ENCODE peak calls at places on chromosomes 5 and 9, in four cellular contexts. D is psoas muscle, W is PC-9, I is neural progenitor cell. M is an unnamed sample. For H3K4me1, the result is how much of the 10 kb centered on the place peaks cover.

GRCh38 chr5:159316519-159317383 is 13.5 kb downstream of the IL12B start:
- DNase-seq in I (peak), W (no peak), D (no peak), M (no peak)

GRCh38 chr5:10519729-10520128 is 44.1 kb upstream of the ANKRD33B start:
- DNase-seq in W (no peak), I (no peak), D (no peak), M (no peak)

GRCh38 chr9:37963936-37964739 is 60.2 kb upstream of the SLC25A51 start:
- DNase-seq in W (peak), I (no peak), D (peak), M (peak)

GRCh38 chr9:84278131-84278530 is 62.4 kb downstream of the SLC28A3 start:
- DNase-seq in I (no peak), D (no peak), W (no peak), M (no peak)

GRCh38 chr9:37987467-37987981 is 81.5 kb downstream of the SHB start:
- DNase-seq in D (no peak), W (no peak), I (no peak), M (no peak)

GRCh38 chr5:173565491-173566038 is 50.9 kb downstream of the BOD1 start:
- DNase-seq in D (no peak), W (no peak), I (no peak), M (no peak)

GRCh38 chr9:107999011-107999410 is 509.4 kb upstream of the KLF4 start:
- DNase-seq in W (no peak), I (peak), D (no peak), M (no peak)

GRCh38 chr5:91130759-91131158 is 252.4 kb downstream of the ARRDC3 start:
- DNase-seq in I (no peak), W (no peak), D (no peak), M (no peak)

GRCh38 chr5:138725885-138726457 is 27.3 kb upstream of the CTNNA1 start:
- DNase-seq in I (peak), W (no peak), D (no peak), M (no peak)

GRCh38 chr5:163460562-163461176 is at the start of gene HMMR:
- DNase-seq in I (peak), W (peak), D (no peak), M (no peak)

GRCh38 chr5:57174128-57174849 is 430 bp downstream of the GPBP1 start:
- DNase-seq in W (peak), I (no peak), D (peak), M (no peak)

GRCh38 chr5:176700239-176700847 is 53.1 kb downstream of the TSPAN17 start:
- DNase-seq in W (no peak), D (no peak), I (peak), M (no peak)

GRCh38 chr9:120863833-120864232 is 13.2 kb downstream of the PHF19 start:
- DNase-seq in I (no peak), D (no peak), W (no peak), M (no peak)

GRCh38 chr9:132424857-132425702 is 15.1 kb downstream of the CFAP77 start:
- DNase-seq in D (no peak), I (peak), W (no peak), M (no peak)

GRCh38 chr5:57335092-57335491 is 147.5 kb downstream of the ACTBL2 start:
- DNase-seq in D (no peak), W (peak), I (no peak), M (no peak)

GRCh38 chr5:117833666-117834065 is 1154.7 kb downstream of the DTWD2 start:
- DNase-seq in W (no peak), D (no peak), I (no peak), M (no peak)

GRCh38 chr9:20041717-20042116 is 252.9 kb upstream of the SLC24A2 start:
- DNase-seq in W (no peak), I (no peak), D (no peak), M (no peak)

GRCh38 chr5:6328173-6328572 is 50.2 kb downstream of the MED10 start:
- DNase-seq in W (peak), D (no peak), I (peak), M (no peak)

GRCh38 chr5:68533571-68534051 is 318.1 kb downstream of the PIK3R1 start:
- DNase-seq in W (no peak), D (no peak), I (no peak), M (no peak)

GRCh38 chr9:11064853-11065252 is 452.1 kb upstream of the PTPRD start:
- DNase-seq in W (peak), D (no peak), I (no peak), M (no peak)

GRCh38 chr5:101590384-101590783 is 687.3 kb upstream of the ST8SIA4 start:
- DNase-seq in D (no peak), I (peak), W (no peak), M (no peak)

GRCh38 chr9:16303506-16303905 is 567.0 kb downstream of the BNC2 start:
- DNase-seq in D (no peak), W (no peak), I (no peak), M (no peak)

GRCh38 chr5:88836195-88836838 is 46.7 kb downstream of the MEF2C start:
- DNase-seq in W (no peak), I (no peak), D (no peak), M (no peak)

GRCh38 chr5:88839238-88839637 is 43.7 kb downstream of the MEF2C start:
- DNase-seq in I (no peak), D (no peak), W (no peak), M (no peak)

GRCh38 chr5:88837817-88838216 is 45.2 kb downstream of the MEF2C start:
- DNase-seq in W (no peak), I (no peak), D (no peak), M (no peak)

GRCh38 chr5:88838500-88838899 is 44.5 kb downstream of the MEF2C start:
- DNase-seq in D (no peak), W (no peak), I (no peak), M (no peak)

GRCh38 chr5:88837222-88837621 is 45.8 kb downstream of the MEF2C start:
- DNase-seq in I (peak), W (no peak), D (no peak), M (no peak)
- H3K4me1 ChIP-seq in I (under half), W (under half), D (half or more), M (under half)

GRCh38 chr9:29285818-29286217 is 1712.5 kb upstream of the C9orf72 start:
- DNase-seq in I (peak), D (no peak), W (no peak), M (no peak)
- TF ChIP-seq CTCF in I (peak), D (no peak), W (no peak), M (no peak)

DNA sequence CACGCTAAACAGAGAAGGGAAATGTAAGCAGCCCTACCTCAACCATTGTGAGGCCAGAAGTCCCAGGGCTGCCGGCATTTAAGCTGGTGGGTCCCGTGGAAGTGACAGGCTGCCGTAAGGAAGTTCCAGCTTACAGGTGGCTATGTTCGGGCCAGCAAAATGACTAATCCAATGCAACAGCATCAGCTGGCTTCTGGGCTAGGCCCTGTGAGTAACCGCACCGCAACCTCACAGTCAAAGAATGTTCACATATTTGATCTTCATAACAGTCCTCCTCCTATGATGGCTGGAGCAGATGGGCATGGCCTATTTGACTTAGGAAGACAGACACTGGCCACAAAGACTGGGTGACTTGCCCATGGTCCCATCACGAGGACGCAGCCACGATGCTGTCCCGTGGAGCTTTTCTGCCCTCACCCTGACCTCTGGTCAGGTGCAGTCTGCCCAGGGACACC is 88.2 kb downstream of the LIFR start:
- DNase-seq in D (peak), I (no peak), W (no peak), M (peak)
- H3K4me1 ChIP-seq in D (half or more), I (under half), W (under half), M (under half)

GRCh38 chr9:93280661-93281259 is 96.8 kb downstream of the WNK2 start:
- DNase-seq in D (no peak), W (peak), I (no peak), M (no peak)

GRCh38 chr9:93278164-93278563 is 94.2 kb downstream of the WNK2 start:
- DNase-seq in W (no peak), D (no peak), I (no peak), M (no peak)

GRCh38 chr9:93270976-93271375 is 87.0 kb downstream of the WNK2 start:
- DNase-seq in I (no peak), D (no peak), W (no peak), M (no peak)

GRCh38 chr9:93276973-93277372 is 93.0 kb downstream of the WNK2 start:
- DNase-seq in D (no peak), W (no peak), I (no peak), M (no peak)
- TF ChIP-seq CTCF in D (no peak), W (no peak), I (no peak), M (no peak)

GRCh38 chr9:126372716-126373115 is 46.1 kb downstream of the MVB12B start:
- DNase-seq in I (no peak), W (no peak), D (no peak), M (no peak)
- H3K4me1 ChIP-seq in I (under half), W (under half), D (under half), M (under half)

GRCh38 chr9:36112516-36112915 is 24.0 kb upstream of the GLIPR2 start:
- DNase-seq in W (no peak), D (no peak), I (no peak), M (no peak)

GRCh38 chr9:36113999-36114398 is 22.5 kb upstream of the GLIPR2 start:
- DNase-seq in W (no peak), D (no peak), I (no peak), M (no peak)

GRCh38 chr9:36110434-36110833 is 26.1 kb upstream of the GLIPR2 start:
- DNase-seq in W (no peak), I (no peak), D (no peak), M (no peak)
- TF ChIP-seq CTCF in W (no peak), I (no peak), D (no peak), M (no peak)

GRCh38 chr9:129864991-129865647 is 29.9 kb downstream of the USP20 start:
- DNase-seq in W (no peak), I (no peak), D (no peak), M (no peak)

GRCh38 chr9:129860653-129861446 is 25.6 kb downstream of the USP20 start:
- DNase-seq in W (no peak), D (no peak), I (no peak), M (no peak)

GRCh38 chr9:129858167-129858962 is 23.1 kb downstream of the USP20 start:
- DNase-seq in D (no peak), I (no peak), W (no peak), M (no peak)

GRCh38 chr9:129863059-129863690 is 27.9 kb downstream of the USP20 start:
- DNase-seq in D (no peak), I (no peak), W (peak), M (no peak)

GRCh38 chr9:129861447-129861827 is 26.2 kb downstream of the USP20 start:
- DNase-seq in D (no peak), I (no peak), W (no peak), M (no peak)
- H3K4me1 ChIP-seq in D (under half), I (under half), W (under half), M (under half)

M was measured in tibial nerve.